ENCODE peak calls at places on chromosomes 1 and 21, in nine cellular contexts. One of them, this sample, is unnamed.

GRCh38 chr1:49424782-49425181 is 599.0 kb downstream of the AGBL4 start:
- DNase-seq in esophagus muscularis mucosa: no peak
- DNase-seq in stomach: no peak
- DNase-seq in tibial nerve: no peak
- DNase-seq in endothelial cell of umbilical vein: no peak
- DNase-seq in sigmoid colon: no peak
- DNase-seq in ovary: no peak
- DNase-seq in breast epithelium: no peak
- DNase-seq in body of pancreas: no peak
- DNase-seq in this sample: no peak

GRCh38 chr1:174874337-174875053 is 125.3 kb upstream of the CACYBP start:
- DNase-seq in stomach: peak
- DNase-seq in esophagus muscularis mucosa: no peak
- DNase-seq in tibial nerve: no peak
- DNase-seq in ovary: no peak
- DNase-seq in breast epithelium: no peak
- DNase-seq in body of pancreas: peak
- DNase-seq in endothelial cell of umbilical vein: no peak
- DNase-seq in sigmoid colon: no peak
- DNase-seq in this sample: no peak

GRCh38 chr1:229024528-229025119 is 246.3 kb upstream of the RAB4A start:
- DNase-seq in esophagus muscularis mucosa: peak
- DNase-seq in endothelial cell of umbilical vein: peak
- DNase-seq in sigmoid colon: peak
- DNase-seq in stomach: peak
- DNase-seq in tibial nerve: no peak
- DNase-seq in body of pancreas: peak
- DNase-seq in ovary: no peak
- DNase-seq in breast epithelium: no peak
- DNase-seq in this sample: no peak

GRCh38 chr1:212311836-212312497 is 26.8 kb downstream of the PPP2R5A start:
- DNase-seq in esophagus muscularis mucosa: no peak
- DNase-seq in stomach: no peak
- DNase-seq in ovary: no peak
- DNase-seq in breast epithelium: no peak
- DNase-seq in endothelial cell of umbilical vein: no peak
- DNase-seq in body of pancreas: no peak
- DNase-seq in sigmoid colon: no peak
- DNase-seq in tibial nerve: no peak
- DNase-seq in this sample: no peak

GRCh38 chr21:45003331-45004058 is 63.7 kb downstream of the SLX9 start:
- DNase-seq in breast epithelium: no peak
- DNase-seq in sigmoid colon: peak
- DNase-seq in body of pancreas: peak
- DNase-seq in esophagus muscularis mucosa: no peak
- DNase-seq in tibial nerve: no peak
- DNase-seq in endothelial cell of umbilical vein: no peak
- DNase-seq in ovary: peak
- DNase-seq in stomach: no peak
- DNase-seq in this sample: no peak

GRCh38 chr1:171792656-171793055 is 11.2 kb downstream of the METTL13 start:
- DNase-seq in body of pancreas: no peak
- DNase-seq in esophagus muscularis mucosa: no peak
- DNase-seq in stomach: no peak
- DNase-seq in tibial nerve: no peak
- DNase-seq in ovary: no peak
- DNase-seq in breast epithelium: no peak
- DNase-seq in endothelial cell of umbilical vein: no peak
- DNase-seq in sigmoid colon: no peak
- DNase-seq in this sample: no peak

GRCh38 chr21:29233611-29234540 is 64.8 kb upstream of the BACH1 start:
- DNase-seq in breast epithelium: no peak
- DNase-seq in body of pancreas: no peak
- DNase-seq in sigmoid colon: no peak
- DNase-seq in esophagus muscularis mucosa: no peak
- DNase-seq in ovary: no peak
- DNase-seq in tibial nerve: no peak
- DNase-seq in endothelial cell of umbilical vein: no peak
- DNase-seq in stomach: no peak
- DNase-seq in this sample: no peak

GRCh38 chr21:40015818-40016217 is 148.6 kb downstream of the PCP4 start:
- DNase-seq in breast epithelium: no peak
- DNase-seq in endothelial cell of umbilical vein: no peak
- DNase-seq in body of pancreas: no peak
- DNase-seq in sigmoid colon: no peak
- DNase-seq in stomach: no peak
- DNase-seq in esophagus muscularis mucosa: no peak
- DNase-seq in tibial nerve: no peak
- DNase-seq in ovary: no peak
- DNase-seq in this sample: peak

GRCh38 chr21:33418686-33419085 is 15.5 kb downstream of the IFNGR2 start:
- DNase-seq in ovary: peak
- DNase-seq in endothelial cell of umbilical vein: peak
- DNase-seq in body of pancreas: peak
- DNase-seq in tibial nerve: peak
- DNase-seq in breast epithelium: peak
- DNase-seq in sigmoid colon: peak
- DNase-seq in stomach: no peak
- DNase-seq in esophagus muscularis mucosa: no peak
- DNase-seq in this sample: peak

GRCh38 chr1:68347415-68347814 is 102.3 kb downstream of the RPE65 start:
- DNase-seq in ovary: no peak
- DNase-seq in esophagus muscularis mucosa: no peak
- DNase-seq in body of pancreas: no peak
- DNase-seq in sigmoid colon: peak
- DNase-seq in tibial nerve: no peak
- DNase-seq in endothelial cell of umbilical vein: no peak
- DNase-seq in stomach: no peak
- DNase-seq in breast epithelium: no peak
- DNase-seq in this sample: no peak

GRCh38 chr1:3775498-3776230 is 3.1 kb downstream of the SMIM1 start:
- DNase-seq in breast epithelium: no peak
- DNase-seq in esophagus muscularis mucosa: no peak
- DNase-seq in body of pancreas: peak
- DNase-seq in endothelial cell of umbilical vein: no peak
- DNase-seq in ovary: peak
- DNase-seq in sigmoid colon: no peak
- DNase-seq in stomach: peak
- DNase-seq in tibial nerve: no peak
- DNase-seq in this sample: no peak

GRCh38 chr1:78441921-78442320 is 48.9 kb upstream of the PTGFR start:
- DNase-seq in body of pancreas: no peak
- DNase-seq in tibial nerve: no peak
- DNase-seq in stomach: no peak
- DNase-seq in esophagus muscularis mucosa: no peak
- DNase-seq in endothelial cell of umbilical vein: no peak
- DNase-seq in sigmoid colon: no peak
- DNase-seq in breast epithelium: no peak
- DNase-seq in ovary: no peak
- DNase-seq in this sample: no peak

GRCh38 chr1:33022650-33023200 is 14.0 kb downstream of the AK2 start:
- DNase-seq in tibial nerve: no peak
- DNase-seq in sigmoid colon: no peak
- DNase-seq in esophagus muscularis mucosa: no peak
- DNase-seq in endothelial cell of umbilical vein: no peak
- DNase-seq in body of pancreas: no peak
- DNase-seq in ovary: no peak
- DNase-seq in stomach: no peak
- DNase-seq in breast epithelium: no peak
- DNase-seq in this sample: no peak

GRCh38 chr21:17931080-17931479 is 111.9 kb upstream of the C21orf91 start:
- DNase-seq in tibial nerve: no peak
- DNase-seq in endothelial cell of umbilical vein: no peak
- DNase-seq in sigmoid colon: no peak
- DNase-seq in breast epithelium: no peak
- DNase-seq in esophagus muscularis mucosa: no peak
- DNase-seq in ovary: no peak
- DNase-seq in body of pancreas: no peak
- DNase-seq in stomach: no peak
- DNase-seq in this sample: no peak

DNA sequence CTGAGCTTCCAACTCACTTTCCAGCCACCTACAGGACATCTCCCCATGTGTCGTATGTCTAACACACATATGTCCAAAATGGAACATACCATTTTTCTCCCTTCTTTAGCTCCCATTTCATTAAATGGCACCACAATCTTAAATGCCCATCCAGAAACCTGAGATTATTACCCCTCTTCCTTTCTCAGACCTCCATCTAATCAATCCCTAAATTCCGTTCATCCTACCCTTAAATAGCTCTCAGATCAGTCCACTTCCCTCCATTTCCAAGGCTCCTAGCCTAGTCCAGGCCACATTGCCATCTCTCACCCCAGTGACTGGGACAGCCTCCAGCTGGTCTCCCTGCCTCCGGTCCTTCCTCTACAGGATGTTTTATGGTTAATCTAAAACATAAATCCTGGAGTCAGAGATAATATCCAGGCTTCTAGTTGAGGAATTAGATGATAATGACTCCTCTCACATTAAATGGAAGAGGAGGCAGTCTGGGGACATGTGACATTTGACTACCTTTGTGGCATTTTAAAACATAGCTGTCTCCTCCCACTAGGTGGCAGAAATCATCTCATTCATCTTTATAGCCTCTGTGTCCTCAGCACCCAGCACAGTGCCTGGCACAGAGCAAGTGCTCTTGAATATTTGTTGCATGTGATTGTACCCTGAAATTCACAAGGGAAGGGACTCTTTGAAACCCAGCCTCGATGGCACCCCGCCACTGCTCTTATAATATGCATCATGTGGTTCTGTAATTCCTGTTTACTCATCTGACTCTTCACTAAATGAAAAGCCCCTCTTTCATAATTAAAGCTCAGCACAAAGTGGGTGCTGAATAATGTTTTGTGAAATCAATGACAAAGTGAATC is 102.3 kb downstream of the TMEM53 start:
- DNase-seq in stomach: no peak
- DNase-seq in sigmoid colon: no peak
- DNase-seq in endothelial cell of umbilical vein: peak
- DNase-seq in ovary: no peak
- DNase-seq in tibial nerve: no peak
- DNase-seq in body of pancreas: no peak
- DNase-seq in esophagus muscularis mucosa: no peak
- DNase-seq in breast epithelium: no peak
- DNase-seq in this sample: no peak
- TF ChIP-seq CTCF in stomach: no peak
- TF ChIP-seq CTCF in sigmoid colon: no peak
- TF ChIP-seq CTCF in endothelial cell of umbilical vein: peak
- TF ChIP-seq CTCF in ovary: no peak
- TF ChIP-seq CTCF in tibial nerve: no peak
- TF ChIP-seq CTCF in body of pancreas: peak
- TF ChIP-seq CTCF in esophagus muscularis mucosa: peak
- TF ChIP-seq CTCF in breast epithelium: peak
- TF ChIP-seq CTCF in this sample: no peak

DNA sequence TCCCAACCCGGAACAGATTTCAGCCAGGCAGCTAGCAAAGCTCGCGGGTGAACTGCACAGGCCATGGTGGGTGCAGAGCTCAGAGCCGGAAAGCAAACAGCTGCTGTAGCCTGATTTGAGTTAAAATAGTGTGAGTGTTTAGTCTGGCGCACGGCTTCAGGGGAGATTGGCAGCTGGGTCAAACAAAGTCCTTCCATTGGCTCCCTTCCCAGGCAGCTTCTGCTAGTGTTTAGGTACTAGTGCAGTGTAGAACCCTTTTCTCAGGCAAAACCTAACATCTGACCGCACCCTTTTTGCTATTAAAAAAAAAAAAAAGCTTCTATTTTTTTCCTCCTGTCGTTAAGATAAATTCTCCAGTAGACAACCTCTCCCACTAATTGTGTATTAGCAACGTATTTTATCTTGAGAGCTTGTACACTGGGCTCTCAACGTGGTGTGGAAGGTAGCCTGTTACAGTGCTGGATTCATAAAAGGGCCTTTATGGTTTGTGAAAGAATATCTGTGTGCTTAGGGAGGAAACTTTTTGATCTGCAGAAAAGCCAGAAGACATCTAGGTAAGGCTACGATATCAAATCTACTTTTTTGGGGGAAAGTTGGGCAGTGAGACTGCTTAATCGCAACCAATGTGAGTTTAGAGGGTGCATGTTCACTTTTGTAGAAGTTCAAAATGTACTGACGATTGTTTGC is 689.5 kb downstream of the USP25 start:
- DNase-seq in sigmoid colon: peak
- DNase-seq in endothelial cell of umbilical vein: peak
- DNase-seq in breast epithelium: peak
- DNase-seq in tibial nerve: peak
- DNase-seq in body of pancreas: peak
- DNase-seq in ovary: peak
- DNase-seq in stomach: peak
- DNase-seq in esophagus muscularis mucosa: peak
- DNase-seq in this sample: peak
- H3K4me3 ChIP-seq in sigmoid colon: peak
- H3K4me3 ChIP-seq in endothelial cell of umbilical vein: peak
- H3K4me3 ChIP-seq in breast epithelium: peak
- H3K4me3 ChIP-seq in tibial nerve: peak
- H3K4me3 ChIP-seq in body of pancreas: no peak
- H3K4me3 ChIP-seq in ovary: peak
- H3K4me3 ChIP-seq in stomach: peak
- H3K4me3 ChIP-seq in esophagus muscularis mucosa: peak
- H3K4me3 ChIP-seq in this sample: no peak

DNA sequence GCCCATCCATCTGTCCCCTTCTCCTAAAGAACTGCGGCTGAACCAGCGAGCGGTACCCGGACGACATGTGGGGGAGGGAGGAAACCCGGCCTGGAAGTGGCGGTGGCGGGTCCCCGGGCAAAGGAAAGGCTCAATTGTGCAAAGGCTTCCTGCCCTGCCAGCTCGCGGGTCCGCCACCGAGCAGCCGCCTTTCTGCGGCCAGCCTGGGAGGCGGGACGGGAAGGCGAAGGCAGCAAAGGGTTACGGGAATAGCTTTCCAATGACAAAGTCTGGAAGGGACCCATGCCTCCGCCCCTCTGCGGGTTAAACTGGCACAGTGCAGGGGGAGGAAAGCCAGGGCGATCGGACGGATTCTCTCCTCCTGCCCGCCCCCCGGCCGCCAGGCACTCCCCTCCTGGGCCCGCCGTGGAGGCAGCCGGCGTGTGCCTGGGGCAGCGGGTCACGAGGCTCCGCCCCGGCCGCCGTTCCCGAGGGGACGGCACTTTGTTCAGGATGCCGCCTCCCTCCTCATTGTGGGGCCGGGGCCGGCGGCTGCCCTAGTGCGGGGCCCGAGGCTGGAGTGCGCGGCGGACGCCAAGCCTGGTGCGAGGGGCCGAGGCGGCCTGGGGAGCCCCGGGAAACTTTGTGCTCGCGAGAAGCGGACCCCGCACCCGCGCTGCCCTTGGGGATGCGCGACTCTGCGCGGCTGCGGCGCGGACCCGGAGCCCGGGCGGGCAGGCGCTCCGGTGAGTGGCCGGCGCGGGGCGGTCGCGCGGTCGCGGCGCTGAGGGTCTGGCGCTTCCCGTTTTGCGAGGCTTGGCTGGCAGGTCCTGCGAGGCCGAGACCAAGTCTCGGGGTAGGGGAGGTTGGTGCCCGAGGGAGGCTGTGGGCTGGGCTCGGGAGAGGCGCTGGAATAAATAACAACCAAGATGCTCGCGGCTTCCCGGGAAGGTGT is at the start of gene NAV1:
- DNase-seq in sigmoid colon: peak
- DNase-seq in breast epithelium: peak
- DNase-seq in ovary: peak
- DNase-seq in tibial nerve: peak
- DNase-seq in endothelial cell of umbilical vein: peak
- DNase-seq in body of pancreas: peak
- DNase-seq in stomach: peak
- DNase-seq in esophagus muscularis mucosa: no peak
- DNase-seq in this sample: peak
- TF ChIP-seq POLR2A in sigmoid colon: peak
- TF ChIP-seq POLR2A in breast epithelium: no peak
- TF ChIP-seq POLR2A in ovary: peak
- TF ChIP-seq POLR2A in tibial nerve: peak
- TF ChIP-seq POLR2A in endothelial cell of umbilical vein: peak
- TF ChIP-seq POLR2A in body of pancreas: no peak
- TF ChIP-seq POLR2A in stomach: no peak
- TF ChIP-seq POLR2A in esophagus muscularis mucosa: peak
- TF ChIP-seq POLR2A in this sample: no peak

GRCh38 chr1:217911908-217912307 is 280.8 kb downstream of the SPATA17 start:
- DNase-seq in esophagus muscularis mucosa: no peak
- DNase-seq in stomach: no peak
- DNase-seq in body of pancreas: no peak
- DNase-seq in endothelial cell of umbilical vein: no peak
- DNase-seq in sigmoid colon: no peak
- DNase-seq in ovary: no peak
- DNase-seq in breast epithelium: no peak
- DNase-seq in tibial nerve: no peak
- DNase-seq in this sample: no peak
- TF ChIP-seq CTCF in esophagus muscularis mucosa: no peak
- TF ChIP-seq CTCF in stomach: no peak
- TF ChIP-seq CTCF in body of pancreas: no peak
- TF ChIP-seq CTCF in endothelial cell of umbilical vein: no peak
- TF ChIP-seq CTCF in sigmoid colon: no peak
- TF ChIP-seq CTCF in ovary: no peak
- TF ChIP-seq CTCF in breast epithelium: no peak
- TF ChIP-seq CTCF in tibial nerve: no peak
- TF ChIP-seq CTCF in this sample: no peak